ENCODE peak calls at places on chromosomes 7 and 10, in four cellular contexts. L is cardiac muscle cell, Z is stomach, H is GM23248. W is an unnamed sample.
A peak's percentile ranks its signal among the peaks of the same experiment; 100 is the strongest.

GRCh38 chr10:129725011-129725410 is 239.1 kb downstream of the EBF3 start:
- DNase-seq in L (no peak), Z (no peak), H (no peak), W (no peak)

GRCh38 chr10:29623797-29624196 is 11.0 kb downstream of the SVIL start:
- DNase-seq in L (no peak), Z (no peak), H (no peak), W (no peak)

GRCh38 chr7:117715784-117716445 is 157.3 kb downstream of the CTTNBP2 start:
- DNase-seq in L (peak; percentile 68), Z (no peak), H (peak; percentile 61), W (peak; percentile 83)

GRCh38 chr7:47500103-47500563 is 81.8 kb downstream of the TNS3 start:
- DNase-seq in L (no peak), Z (peak; percentile 64), H (no peak), W (peak; percentile 79)

GRCh38 chr10:113179966-113180365 is 229.9 kb downstream of the TCF7L2 start:
- DNase-seq in L (no peak), Z (no peak), H (no peak), W (no peak)

GRCh38 chr10:78299861-78300453 is 266.3 kb downstream of the RPS24 start:
- DNase-seq in L (no peak), Z (no peak), H (peak; percentile 21), W (no peak)

GRCh38 chr7:138127996-138128395 is 51.7 kb downstream of the AKR1D1 start:
- DNase-seq in L (no peak), Z (no peak), H (no peak), W (no peak)

GRCh38 chr10:16787361-16787791 is 29.8 kb downstream of the RSU1 start:
- DNase-seq in L (no peak), Z (no peak), H (no peak), W (no peak)

GRCh38 chr7:99579956-99580777 is 17.9 kb upstream of the TMEM225B start:
- DNase-seq in L (peak; percentile 86), Z (no peak), H (peak; percentile 59), W (peak; percentile 36)

GRCh38 chr7:56040691-56041090 is 10.6 kb downstream of the PSPH start:
- DNase-seq in L (no peak), Z (no peak), H (no peak), W (peak; percentile 60)

GRCh38 chr10:108583827-108584226 is 1339.5 kb downstream of the XPNPEP1 start:
- DNase-seq in L (no peak), Z (no peak), H (no peak), W (no peak)

GRCh38 chr7:157077986-157078644 is 60.6 kb upstream of the UBE3C start:
- DNase-seq in L (peak; percentile 22), Z (no peak), H (peak; percentile 39), W (no peak)

GRCh38 chr7:74272305-74273038 is 16.7 kb upstream of the CLIP2 start:
- DNase-seq in L (no peak), Z (peak; percentile 45), H (peak; percentile 97), W (no peak)

GRCh38 chr7:131606346-131607290 is 50.2 kb upstream of the PODXL start:
- DNase-seq in L (no peak), Z (no peak), H (peak; percentile 25), W (no peak)

GRCh38 chr10:93753621-93754250 is 4.0 kb upstream of the LGI1 start:
- DNase-seq in L (no peak), Z (no peak), H (no peak), W (no peak)

GRCh38 chr10:63711866-63712716 is 190.9 kb downstream of the REEP3 start:
- DNase-seq in L (no peak), Z (peak; percentile 99), H (peak; percentile 99), W (peak; percentile 100)

GRCh38 chr10:847868-848267 is 83.6 kb downstream of the LARP4B start:
- DNase-seq in L (no peak), Z (no peak), H (no peak), W (no peak)

GRCh38 chr7:158617737-158618128 is 30.1 kb upstream of the PTPRN2 start:
- DNase-seq in L (no peak), Z (no peak), H (peak; percentile 7), W (no peak)

GRCh38 chr7:74480861-74481417 is 27.2 kb downstream of the GTF2IRD1 start:
- DNase-seq in L (no peak), Z (peak; percentile 53), H (peak; percentile 81), W (peak; percentile 72)

GRCh38 chr7:78279035-78279434 is 480.5 kb downstream of the PHTF2 start:
- DNase-seq in L (no peak), Z (no peak), H (peak; percentile 86), W (no peak)

GRCh38 chr7:139108256-139109187 is 998 bp downstream of the ZC3HAV1 start:
- DNase-seq in L (peak; percentile 23), Z (peak; percentile 38), H (peak; percentile 55), W (peak; percentile 32)

GRCh38 chr7:1678070-1678543 is 8.0 kb downstream of the ELFN1 start:
- DNase-seq in L (no peak), Z (peak; percentile 16), H (no peak), W (no peak)

GRCh38 chr10:4136121-4136520 is 351.1 kb upstream of the KLF6 start:
- DNase-seq in L (no peak), Z (no peak), H (peak; percentile 8), W (no peak)

GRCh38 chr7:32941996-32942782 is 15.1 kb upstream of the FKBP9 start:
- DNase-seq in L (peak; percentile 53), Z (peak; percentile 49), H (peak; percentile 76), W (peak; percentile 48)

GRCh38 chr7:47875998-47876744 is 72.1 kb downstream of the PKD1L1 start:
- DNase-seq in L (no peak), Z (no peak), H (no peak), W (no peak)

GRCh38 chr7:351256-351655 is 61.3 kb downstream of the FOXL3 start:
- DNase-seq in L (no peak), Z (no peak), H (no peak), W (no peak)

GRCh38 chr7:50227623-50228618 is 76.6 kb upstream of the IKZF1 start:
- DNase-seq in L (no peak), Z (no peak), H (no peak), W (no peak)

GRCh38 chr7:152711444-152711944 is 35.6 kb upstream of the XRCC2 start:
- DNase-seq in L (no peak), Z (no peak), H (no peak), W (no peak)

GRCh38 chr10:69060127-69060798 is 27.6 kb upstream of the SRGN start:
- DNase-seq in L (no peak), Z (no peak), H (no peak), W (no peak)

DNA sequence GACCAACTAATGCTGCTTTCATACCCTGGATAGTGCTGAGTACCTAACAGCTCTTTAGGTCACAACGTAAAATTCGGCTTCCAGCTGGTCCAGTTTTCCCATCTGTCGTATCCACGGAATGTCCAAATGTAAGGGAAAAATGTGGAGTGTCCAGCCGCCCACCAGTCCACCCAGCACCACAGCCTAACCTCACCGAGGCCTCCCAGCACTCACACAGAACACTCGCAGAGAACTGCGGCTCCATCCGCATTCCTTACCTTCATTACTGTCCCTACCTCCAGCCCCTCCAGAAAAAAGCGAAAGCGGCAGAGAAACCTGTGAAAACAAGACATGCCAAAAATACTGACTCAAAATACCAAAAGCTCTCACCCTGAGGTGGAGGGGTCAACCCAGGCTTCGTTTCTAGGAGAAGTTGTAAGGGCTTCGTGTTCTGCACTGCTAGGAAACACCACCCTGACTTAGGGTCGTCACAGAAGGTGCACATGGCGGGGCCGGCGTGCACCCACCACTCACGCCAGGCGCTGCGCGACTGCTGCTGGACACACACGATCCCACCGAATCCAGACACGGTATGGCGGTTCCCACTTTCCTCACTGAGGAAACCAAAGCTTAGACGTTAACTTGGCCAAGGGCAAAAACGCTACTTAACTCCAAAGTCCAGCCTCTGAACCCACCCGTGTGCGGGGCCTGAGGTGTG is 73.9 kb downstream of the AMZ1 start:
- DNase-seq in L (no peak), Z (no peak), H (no peak), W (no peak)
- H3K4me1 ChIP-seq in L (peaks cover 49% of the 10 kb centered on the region), Z (peaks cover 61% of the 10 kb centered on the region), H (peaks cover 49% of the 10 kb centered on the region), W (peaks cover 18% of the 10 kb centered on the region)

DNA sequence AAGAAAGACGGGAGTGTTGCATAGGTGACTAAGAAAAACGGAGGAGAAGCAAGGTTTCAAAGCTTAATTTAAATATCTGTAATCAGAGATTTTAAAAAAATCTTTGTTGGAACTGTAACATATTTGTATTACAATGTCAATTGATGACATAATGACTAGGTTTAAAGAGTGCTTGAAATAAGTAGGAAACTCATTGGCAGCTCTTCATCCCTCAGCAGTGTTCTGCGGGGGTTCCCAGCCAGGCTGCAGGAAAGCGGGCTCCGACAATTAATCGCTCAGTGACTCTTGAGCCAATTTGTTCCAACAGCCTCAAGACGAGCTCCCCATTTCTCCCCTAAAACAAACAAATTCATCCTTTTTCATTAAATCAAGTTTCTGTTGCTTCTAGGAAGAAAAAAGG is 22.6 kb downstream of the CPXM2 start:
- DNase-seq in L (no peak), Z (no peak), H (no peak), W (no peak)
- H3K4me1 ChIP-seq in L (peaks cover 7% of the 10 kb centered on the region), Z (no peaks in the 10 kb centered on the region), H (no peaks in the 10 kb centered on the region), W (no peaks in the 10 kb centered on the region)

GRCh38 chr7:27131390-27131819 is 848 bp upstream of the HOXA4 start:
- DNase-seq in L (no peak), Z (no peak), H (peak; percentile 58), W (no peak)

GRCh38 chr7:27128776-27129728 is 1.5 kb downstream of the HOXA4 start:
- DNase-seq in L (no peak), Z (no peak), H (no peak), W (no peak)

GRCh38 chr7:27130540-27131389 is at the start of gene HOXA4:
- DNase-seq in L (peak; percentile 49), Z (peak; percentile 69), H (peak; percentile 98), W (peak; percentile 84)

GRCh38 chr7:27128034-27128433 is 2.5 kb downstream of the HOXA4 start:
- DNase-seq in L (no peak), Z (no peak), H (no peak), W (no peak)

DNA sequence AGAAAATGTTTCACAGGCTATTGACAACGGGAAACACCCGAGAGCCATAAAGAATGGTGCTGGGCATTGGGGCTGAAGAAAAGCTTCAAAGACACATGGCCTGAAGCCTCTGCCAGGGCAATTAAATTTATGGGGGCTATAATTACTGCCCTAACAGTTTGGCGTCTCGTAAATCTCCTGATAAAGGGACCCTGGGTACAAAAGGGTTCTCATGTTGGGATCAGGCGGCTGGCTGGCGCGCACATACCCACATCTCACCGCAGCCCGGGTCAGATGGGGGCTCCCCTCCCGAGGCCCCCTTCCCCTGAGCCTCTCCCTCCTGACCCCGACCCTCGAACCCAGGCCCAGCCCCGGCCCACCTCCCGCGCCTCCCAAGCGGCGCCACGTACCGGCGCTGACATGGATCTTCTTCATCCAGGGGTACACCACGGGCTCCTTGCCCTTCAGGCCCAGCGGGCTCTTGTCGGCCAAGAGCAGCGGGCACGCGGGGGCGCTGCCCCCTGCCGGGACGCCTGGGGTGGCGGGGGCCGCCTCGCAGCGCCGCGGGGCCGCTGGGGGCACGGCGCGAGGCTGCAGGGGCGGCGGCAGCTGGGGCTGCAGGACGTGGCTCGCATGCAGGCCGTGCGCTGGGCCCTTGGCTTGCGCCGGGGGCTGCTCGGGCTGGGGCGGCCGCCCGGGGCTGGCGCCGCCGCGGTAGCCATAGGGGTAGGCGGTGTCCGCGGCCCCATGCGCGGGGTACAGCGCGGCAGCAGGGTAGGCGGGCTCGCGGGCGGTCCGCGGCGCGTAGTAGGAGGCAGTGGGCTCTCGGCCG is 623 bp downstream of the HOXA4 start:
- DNase-seq in L (no peak), Z (no peak), H (peak; percentile 74), W (peak; percentile 68)
- H3K4me1 ChIP-seq in L (no peaks in the 10 kb centered on the region), Z (peaks cover 71% of the 10 kb centered on the region), H (peaks cover 21% of the 10 kb centered on the region), W (peaks cover 11% of the 10 kb centered on the region)

GRCh38 chr10:102780246-102780645 is 36.5 kb downstream of the WBP1L start:
- DNase-seq in L (no peak), Z (no peak), H (peak; percentile 80), W (no peak)

GRCh38 chr10:102783541-102783930 is 39.8 kb downstream of the WBP1L start:
- DNase-seq in L (no peak), Z (no peak), H (no peak), W (no peak)

GRCh38 chr10:102781089-102781920 is 37.6 kb downstream of the WBP1L start:
- DNase-seq in L (peak; percentile 63), Z (peak; percentile 30), H (no peak), W (no peak)

GRCh38 chr10:102782698-102783540 is 39.2 kb downstream of the WBP1L start:
- DNase-seq in L (peak; percentile 50), Z (peak; percentile 73), H (peak; percentile 93), W (no peak)

GRCh38 chr10:102781921-102782542 is 38.3 kb downstream of the WBP1L start:
- DNase-seq in L (no peak), Z (no peak), H (peak; percentile 55), W (no peak)
- H3K4me1 ChIP-seq in L (peaks cover 58% of the 10 kb centered on the region), Z (peaks cover 98% of the 10 kb centered on the region), H (peaks cover 54% of the 10 kb centered on the region), W (no peaks in the 10 kb centered on the region)

W was measured in small intestine.